ENCODE peak calls at places on chromosomes 5 and 9, in four cellular contexts. I, Z, H and L are unnamed samples.

GRCh38 chr9:114178756-114179450 is 23.6 kb downstream of the COL27A1 start:
- DNase-seq in I (no peak), Z (no peak), H (no peak), L (no peak)

GRCh38 chr9:18208166-18209059 is 265.5 kb upstream of the ADAMTSL1 start:
- DNase-seq in I (no peak), Z (peak; percentile 77), H (peak; percentile 59), L (peak; percentile 79)

GRCh38 chr5:66232701-66233100 is 88.6 kb downstream of the SREK1 start:
- DNase-seq in I (no peak), Z (no peak), H (no peak), L (no peak)

GRCh38 chr9:94002316-94003140 is 47.4 kb upstream of the BARX1 start:
- DNase-seq in I (no peak), Z (peak; percentile 66), H (peak; percentile 61), L (peak; percentile 81)

GRCh38 chr5:132476853-132477729 is 13.5 kb downstream of the IRF1 start:
- DNase-seq in I (no peak), Z (no peak), H (no peak), L (no peak)

GRCh38 chr9:128276574-128277270 is 646 bp downstream of the SWI5 start:
- DNase-seq in I (no peak), Z (no peak), H (no peak), L (peak; percentile 67)

GRCh38 chr5:152246401-152246800 is 158.7 kb downstream of the NMUR2 start:
- DNase-seq in I (no peak), Z (peak; percentile 81), H (peak; percentile 12), L (peak; percentile 66)

GRCh38 chr5:17907094-17907493 is 272.8 kb downstream of the TAF11L14 start:
- DNase-seq in I (no peak), Z (no peak), H (no peak), L (no peak)

GRCh38 chr9:91004992-91005391 is 203.4 kb downstream of the SYK start:
- DNase-seq in I (no peak), Z (no peak), H (peak; percentile 7), L (no peak)

GRCh38 chr9:94847486-94847885 is 121.0 kb downstream of the AOPEP start:
- DNase-seq in I (peak; percentile 57), Z (peak; percentile 43), H (no peak), L (no peak)

GRCh38 chr5:373710-374602 is 52.4 kb downstream of the AHRR start:
- DNase-seq in I (no peak), Z (peak; percentile 37), H (no peak), L (peak; percentile 95)

GRCh38 chr9:34998266-34998665 is 8.7 kb downstream of the DNAJB5 start:
- DNase-seq in I (no peak), Z (no peak), H (no peak), L (no peak)

GRCh38 chr5:6843335-6843734 is 130.1 kb downstream of the TENT4A start:
- DNase-seq in I (no peak), Z (no peak), H (no peak), L (no peak)

GRCh38 chr5:34913072-34913471 is 2.2 kb downstream of the RAD1 start:
- DNase-seq in I (no peak), Z (no peak), H (no peak), L (no peak)

GRCh38 chr9:137146527-137146918 is 7.6 kb downstream of the GRIN1 start:
- DNase-seq in I (no peak), Z (no peak), H (no peak), L (no peak)

GRCh38 chr9:114100536-114100935 is 1.4 kb upstream of the KIF12 start:
- DNase-seq in I (no peak), Z (no peak), H (no peak), L (no peak)

GRCh38 chr9:117344892-117345660 is 69.8 kb downstream of the ASTN2 start:
- DNase-seq in I (no peak), Z (no peak), H (no peak), L (peak; percentile 23)

GRCh38 chr9:129182625-129183494 is 4.8 kb upstream of the IER5L start:
- DNase-seq in I (no peak), Z (peak; percentile 6), H (peak; percentile 62), L (peak; percentile 73)

GRCh38 chr5:28903643-28904042 is 1865.3 kb upstream of the CDH9 start:
- DNase-seq in I (no peak), Z (peak; percentile 4), H (no peak), L (no peak)

GRCh38 chr5:143093452-143094086 is 309.9 kb downstream of the NR3C1 start:
- DNase-seq in I (no peak), Z (no peak), H (no peak), L (no peak)

DNA sequence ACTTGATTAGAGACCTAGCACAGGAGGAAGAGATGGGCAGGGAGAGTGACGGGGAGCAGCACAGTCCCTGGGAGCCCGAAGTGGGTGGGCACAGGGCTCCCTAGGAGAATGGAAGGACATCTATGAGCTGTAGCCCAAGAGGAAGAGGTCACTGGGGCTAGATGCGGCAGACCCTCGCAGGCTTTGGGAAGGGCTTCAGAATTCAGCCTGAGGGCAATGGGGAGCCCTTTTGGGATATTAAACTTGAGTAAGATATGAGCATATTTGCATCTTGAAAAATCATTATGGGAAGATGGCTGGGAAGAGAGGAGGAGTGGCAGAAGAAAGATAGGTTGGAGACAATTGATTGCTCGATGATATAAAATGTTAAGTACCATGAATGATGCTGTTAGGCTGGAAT is 48.9 kb upstream of the IL17B start:
- DNase-seq in I (no peak), Z (no peak), H (no peak), L (no peak)
- H3K27ac ChIP-seq in I (no peak overlapping the region), Z (no peak overlapping the region), H (no peak overlapping the region), L (no peak overlapping the region)

DNA sequence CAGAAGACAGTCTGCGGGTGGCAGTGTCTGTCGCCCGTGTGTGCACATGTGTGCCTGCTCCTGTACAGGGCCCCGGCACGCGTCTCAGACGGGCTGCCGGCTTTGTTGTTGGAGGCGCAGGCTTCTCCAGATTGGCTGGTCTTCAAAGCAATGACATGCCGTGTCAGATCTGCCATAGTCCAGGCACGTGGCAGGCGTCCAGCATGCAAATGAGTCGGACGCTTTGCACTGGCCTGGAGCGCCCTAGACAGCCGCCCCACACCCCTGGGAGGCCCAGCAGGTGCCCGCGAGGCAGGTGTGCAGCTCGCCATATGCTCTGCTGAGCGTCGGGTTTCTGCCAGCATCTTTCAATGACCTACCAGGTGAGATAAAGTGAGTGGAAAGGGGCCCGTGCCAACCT is 71.5 kb downstream of the GADD45G start:
- DNase-seq in I (no peak), Z (no peak), H (no peak), L (no peak)
- TF ChIP-seq EZH2 in I (no peak), Z (no peak), H (no peak), L (no peak)

DNA sequence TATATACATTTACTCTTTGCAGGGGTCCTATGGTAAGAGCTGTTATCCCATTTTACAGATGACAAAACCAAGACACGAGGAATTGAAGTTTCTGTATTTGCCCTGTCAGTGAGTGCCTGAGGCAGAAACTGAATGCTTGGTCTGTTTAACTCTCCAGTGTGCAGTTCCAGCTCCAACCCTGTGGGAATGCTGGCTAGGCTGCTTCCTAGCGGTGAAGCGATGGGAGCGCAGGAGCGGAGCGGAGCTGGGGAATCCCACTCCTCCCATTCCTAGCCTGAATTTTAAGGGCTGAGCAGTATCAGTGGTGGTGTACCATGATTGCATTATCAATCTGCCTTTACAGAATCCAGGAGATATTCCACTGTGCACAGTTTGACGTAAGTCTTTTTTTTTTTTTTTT is 202.3 kb downstream of the LRRC70 start:
- DNase-seq in I (no peak), Z (no peak), H (no peak), L (no peak)
- H4K20me1 ChIP-seq in I (no peaks in the 10 kb centered on the region), Z (no peaks in the 10 kb centered on the region), H (no peaks in the 10 kb centered on the region), L (no peaks in the 10 kb centered on the region)

DNA sequence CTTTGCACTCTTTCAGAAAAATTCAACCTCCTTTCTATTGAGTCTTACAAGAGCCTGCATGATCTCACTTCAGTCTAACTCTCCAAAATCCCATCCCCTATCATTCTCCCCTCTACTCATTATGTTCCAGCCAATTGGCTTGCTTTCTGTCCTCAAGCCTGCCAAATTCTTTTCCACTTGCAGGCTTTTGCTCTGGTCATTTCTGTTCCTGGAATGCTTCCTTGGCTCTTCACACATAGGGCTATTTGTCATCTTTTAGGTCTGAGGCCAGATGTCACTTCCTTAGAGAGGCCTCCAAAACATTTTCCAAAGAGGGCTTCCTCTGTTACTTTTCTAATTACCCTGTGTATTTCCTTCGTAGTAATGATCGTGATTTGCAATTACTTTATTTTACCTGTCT is 11.8 kb upstream of the CHD1 start:
- DNase-seq in I (no peak), Z (no peak), H (no peak), L (no peak)
- H3K27ac ChIP-seq in I (no peak overlapping the region), Z (no peak overlapping the region), H (no peak overlapping the region), L (no peak overlapping the region)

GRCh38 chr9:104092192-104092591 is 1.9 kb upstream of the SMC2 start:
- DNase-seq in I (no peak), Z (no peak), H (no peak), L (no peak)
- TF ChIP-seq EZH2 in I (no peak), Z (no peak), H (no peak), L (no peak)

GRCh38 chr5:128903550-128903949 is 61.7 kb upstream of the SLC27A6 start:
- DNase-seq in I (no peak), Z (no peak), H (no peak), L (no peak)
- H4K20me1 ChIP-seq in I (no peaks in the 10 kb centered on the region), Z (no peaks in the 10 kb centered on the region), H (no peaks in the 10 kb centered on the region), L (no peaks in the 10 kb centered on the region)